ENCODE peak calls at places on chromosomes 16 and 17, in six cellular contexts. B, N, E, L, Z and R are unnamed samples. For H3K4me1, H3K36me3 and H3K9me3, the result is how much of the 10 kb centered on the place peaks cover.

GRCh38 chr17:550041-550398 is 164.6 kb downstream of the VPS53 start:
- DNase-seq in N (no peak), E (no peak), B (no peak), Z (no peak), L (no peak), R (no peak)

GRCh38 chr17:4849011-4849536 is 15.9 kb downstream of the MINK1 start:
- DNase-seq in L (peak), E (no peak), B (no peak), Z (no peak), N (no peak), R (no peak)

GRCh38 chr16:50550035-50550434 is 1.8 kb downstream of the NKD1 start:
- DNase-seq in N (peak), L (no peak), B (no peak), E (no peak), Z (no peak), R (no peak)

GRCh38 chr16:324451-325334 is 27.8 kb downstream of the AXIN1 start:
- DNase-seq in Z (no peak), E (peak), B (peak), L (no peak), N (peak), R (peak)

GRCh38 chr17:73589096-73589980 is 54.9 kb downstream of the SDK2 start:
- DNase-seq in L (no peak), E (no peak), Z (peak), B (no peak), N (no peak), R (no peak)

GRCh38 chr16:56943761-56944375 is 11.9 kb downstream of the HERPUD1 start:
- DNase-seq in Z (no peak), E (no peak), N (no peak), B (no peak), L (no peak), R (no peak)

GRCh38 chr17:9166678-9167077 is 145.4 kb downstream of the NTN1 start:
- DNase-seq in Z (no peak), N (no peak), B (no peak), E (no peak), L (no peak), R (no peak)

GRCh38 chr16:3643095-3643730 is 11.3 kb upstream of the DNASE1 start:
- DNase-seq in E (no peak), N (no peak), Z (no peak), L (no peak), B (no peak), R (no peak)

GRCh38 chr16:61323456-61323855 is 712.8 kb downstream of the CDH8 start:
- DNase-seq in L (no peak), Z (peak), B (no peak), E (no peak), N (no peak), R (no peak)

GRCh38 chr17:34979650-34980352 is 511 bp upstream of the LIG3 start:
- DNase-seq in Z (no peak), N (no peak), E (no peak), L (no peak), B (no peak), R (no peak)

GRCh38 chr17:16040710-16041251 is 41.2 kb downstream of the TTC19 start:
- DNase-seq in B (no peak), L (no peak), N (no peak), E (no peak), Z (no peak), R (no peak)

GRCh38 chr16:70151391-70151790 is 22.2 kb upstream of the CLEC18C start:
- DNase-seq in N (no peak), L (no peak), B (no peak), E (no peak), Z (no peak), R (no peak)

GRCh38 chr17:73324711-73325526 is 13.1 kb upstream of the CDC42EP4 start:
- DNase-seq in Z (no peak), B (no peak), N (no peak), E (no peak), L (no peak), R (no peak)

GRCh38 chr17:18248300-18248731 is 10.2 kb downstream of the FLII start:
- DNase-seq in B (peak), E (peak), Z (peak), L (no peak), N (peak), R (peak)

GRCh38 chr17:60358611-60359225 is 33.2 kb downstream of the USP32 start:
- DNase-seq in Z (no peak), L (no peak), E (no peak), B (no peak), N (no peak), R (no peak)

GRCh38 chr17:8122923-8123694 is 797 bp downstream of the HES7 start:
- DNase-seq in N (no peak), Z (peak), E (peak), B (no peak), L (no peak), R (peak)

GRCh38 chr17:46176975-46177374 is 16.3 kb downstream of the KANSL1 start:
- DNase-seq in E (no peak), B (no peak), N (no peak), Z (no peak), L (no peak), R (no peak)

GRCh38 chr17:30093463-30094147 is 23.0 kb upstream of the NSRP1 start:
- DNase-seq in L (peak), Z (peak), E (peak), N (peak), B (no peak), R (peak)

GRCh38 chr17:43601280-43602050 is 55.3 kb upstream of the ETV4 start:
- DNase-seq in B (no peak), N (no peak), Z (no peak), L (no peak), E (no peak), R (no peak)

GRCh38 chr17:41500131-41500911 is 5.1 kb downstream of the KRT13 start:
- DNase-seq in N (no peak), L (peak), Z (no peak), E (no peak), B (no peak), R (no peak)

GRCh38 chr17:48565024-48565558 is 13.1 kb downstream of the HOXB4 start:
- DNase-seq in N (no peak), L (no peak), B (peak), E (no peak), Z (no peak), R (no peak)

DNA sequence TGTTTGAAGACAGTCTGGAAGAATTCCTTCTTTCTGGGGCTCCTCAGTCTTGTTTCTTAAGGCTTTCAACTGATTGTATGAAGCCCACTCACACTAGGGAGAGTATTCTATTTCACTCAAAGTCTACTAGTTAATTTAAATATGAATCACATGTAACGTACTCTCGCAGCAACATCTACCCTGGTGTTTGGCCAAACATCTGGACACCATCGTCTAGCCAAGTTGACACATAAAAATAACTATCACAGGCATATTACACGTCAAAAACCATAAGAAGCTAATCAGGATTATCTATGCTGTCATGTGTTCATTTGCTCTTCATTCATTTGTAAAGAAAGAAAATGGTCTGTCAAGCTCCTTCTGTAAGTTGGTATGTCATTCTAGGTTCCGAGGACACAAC is 787.4 kb downstream of the KCNJ2 start:
- DNase-seq in B (no peak), E (no peak), L (no peak), Z (no peak), N (no peak), R (no peak)
- H3K4me1 ChIP-seq in B (under half), E (under half), L (under half), Z (under half), N (under half), R (under half)

GRCh38 chr16:49115956-49116355 is 165.7 kb downstream of the CBLN1 start:
- DNase-seq in Z (no peak), N (no peak), E (no peak), L (no peak), B (no peak), R (no peak)
- H3K36me3 ChIP-seq in Z (under half), N (under half), E (under half), L (under half), B (under half), R (under half)

DNA sequence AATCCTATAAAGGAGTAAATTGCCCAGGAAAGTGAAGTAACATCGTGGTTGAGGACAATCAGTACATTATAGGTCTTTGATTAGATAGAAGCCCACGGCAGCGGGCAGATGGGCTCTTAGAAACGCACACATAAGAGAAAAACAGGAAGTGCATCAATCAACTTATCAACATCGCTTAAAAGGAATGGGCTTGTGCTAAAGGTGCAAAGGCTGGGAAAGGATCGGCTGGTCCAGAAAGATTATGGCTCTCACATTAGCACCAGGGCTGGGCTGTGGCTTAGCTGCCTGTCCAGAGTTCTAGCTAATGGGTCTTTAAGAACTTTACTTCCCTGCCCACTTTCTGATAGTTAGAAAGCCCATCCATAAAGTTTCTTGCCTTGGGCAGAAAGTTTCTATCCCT is 292.0 kb upstream of the TNRC6C start:
- DNase-seq in L (no peak), E (no peak), Z (peak), B (no peak), N (peak), R (no peak)
- H3K9me3 ChIP-seq in L (under half), E (under half), Z (under half), B (under half), N (under half), R (under half)

GRCh38 chr16:58421529-58421928 is 29.3 kb downstream of the GINS3 start:
- DNase-seq in L (no peak), Z (no peak), E (no peak), N (no peak), B (no peak), R (no peak)
- H3K4me1 ChIP-seq in L (under half), Z (under half), E (under half), N (under half), B (under half), R (under half)

GRCh38 chr17:82064433-82065192 is 991 bp downstream of the DUS1L start:
- DNase-seq in L (no peak), N (no peak), B (peak), Z (no peak), E (no peak), R (no peak)
- H3K36me3 ChIP-seq in L (under half), N (under half), B (under half), Z (under half), E (under half), R (under half)